ENCODE peak calls at places on chromosomes 12 and 14, in seven cellular contexts. W, O, E, D, V, Z and P are unnamed samples.

GRCh38 chr12:132056320-132056719 is 87.8 kb downstream of the DDX51 start:
- DNase-seq in E (no peak), Z (peak; percentile 75), D (no peak), V (no peak), W (no peak), O (no peak), P (no peak)

GRCh38 chr12:53789570-53789969 is 37.8 kb upstream of the CISTR start:
- DNase-seq in Z (no peak), D (no peak), E (no peak), O (no peak), W (no peak), V (no peak), P (no peak)

GRCh38 chr12:8698132-8698829 is 490 bp downstream of the RIMKLB start:
- DNase-seq in W (peak; percentile 16), V (peak; percentile 36), Z (peak; percentile 60), E (peak; percentile 78), D (peak; percentile 47), O (peak; percentile 42), P (peak; percentile 86)

GRCh38 chr14:96272777-96273471 is 16.9 kb downstream of the BDKRB1 start:
- DNase-seq in E (no peak), V (no peak), Z (no peak), O (no peak), W (peak; percentile 76), D (no peak), P (peak; percentile 40)

GRCh38 chr12:67070307-67070600 is 198.9 kb upstream of the CAND1 start:
- DNase-seq in O (no peak), Z (no peak), D (no peak), E (no peak), W (no peak), V (no peak), P (no peak)

GRCh38 chr12:103841690-103842584 is 903 bp upstream of the NT5DC3 start:
- DNase-seq in D (peak; percentile 98), O (peak; percentile 93), Z (no peak), V (peak; percentile 90), W (peak; percentile 76), E (peak; percentile 79), P (peak; percentile 95)

GRCh38 chr14:60968099-60968498 is 12.8 kb downstream of the TRMT5 start:
- DNase-seq in W (no peak), D (peak; percentile 27), V (no peak), Z (no peak), O (no peak), E (no peak), P (no peak)

GRCh38 chr14:31933716-31934115 is 143.4 kb upstream of the ARHGAP5 start:
- DNase-seq in Z (no peak), O (no peak), V (no peak), D (no peak), W (peak; percentile 36), E (no peak), P (no peak)

GRCh38 chr14:60655898-60656754 is 6.8 kb upstream of the SIX1 start:
- DNase-seq in E (no peak), O (no peak), Z (no peak), V (no peak), W (peak; percentile 25), D (no peak), P (no peak)

GRCh38 chr14:36797634-36798033 is 136.0 kb downstream of the PAX9 start:
- DNase-seq in W (no peak), Z (no peak), E (no peak), D (no peak), V (no peak), O (no peak), P (no peak)

GRCh38 chr12:77728018-77728417 is 102.7 kb upstream of the NAV3 start:
- DNase-seq in Z (no peak), E (no peak), V (no peak), W (no peak), D (peak; percentile 73), O (no peak), P (no peak)

GRCh38 chr12:75644472-75645072 is 133.2 kb upstream of the KRR1 start:
- DNase-seq in O (no peak), W (no peak), V (no peak), D (no peak), Z (peak; percentile 14), E (no peak), P (no peak)

GRCh38 chr12:69108024-69108423 is 131.3 kb upstream of the CPSF6 start:
- DNase-seq in E (no peak), V (no peak), Z (no peak), W (no peak), O (no peak), D (no peak), P (no peak)

GRCh38 chr12:76777765-76778216 is 13.9 kb downstream of the ZDHHC17 start:
- DNase-seq in D (peak; percentile 10), V (no peak), O (no peak), Z (peak; percentile 87), W (no peak), E (no peak), P (no peak)

DNA sequence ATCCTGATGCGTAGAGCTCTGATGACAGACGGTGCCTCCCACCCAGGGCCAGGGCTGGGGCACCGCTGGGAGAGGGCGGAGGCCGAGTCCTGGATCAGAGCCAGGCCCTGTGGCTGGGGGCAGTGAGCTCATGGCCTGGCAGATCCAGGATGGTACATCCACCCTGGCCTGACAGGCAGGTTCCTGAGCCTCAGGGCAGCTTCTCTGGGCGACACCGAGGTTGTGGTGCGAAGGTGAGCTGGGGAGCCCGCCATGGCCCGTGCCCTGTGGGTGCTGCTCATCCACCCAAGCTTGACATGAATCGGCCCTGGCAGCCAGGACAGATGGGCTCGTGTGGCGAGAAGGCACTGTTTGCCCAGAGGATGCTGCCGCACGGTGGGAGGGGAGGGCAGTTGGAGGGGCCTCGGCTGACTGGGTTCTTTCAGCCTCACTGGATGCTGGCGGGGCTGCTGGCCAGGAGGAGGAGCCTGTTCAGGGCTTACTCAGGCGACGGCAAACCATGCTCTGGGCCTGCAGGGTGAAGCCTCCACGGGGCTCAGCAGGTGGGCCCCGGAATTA is 16.6 kb downstream of the LRTM2 start:
- DNase-seq in V (no peak), W (no peak), E (no peak), D (no peak), Z (no peak), O (no peak), P (no peak)
- TF ChIP-seq CTCF in V (no peak), W (no peak), E (no peak), D (no peak), Z (no peak), O (no peak), P (no peak)

GRCh38 chr14:99271951-99272668 is at the start of gene BCL11B:
- DNase-seq in Z (peak; percentile 10), W (peak; percentile 66), O (peak; percentile 79), D (peak; percentile 91), V (peak; percentile 79), E (peak; percentile 90), P (no peak)

GRCh38 chr14:99271288-99271941 is 582 bp downstream of the BCL11B start:
- DNase-seq in W (no peak), Z (no peak), O (no peak), V (no peak), D (no peak), E (no peak), P (no peak)

GRCh38 chr14:99273025-99273723 is 1.2 kb upstream of the BCL11B start:
- DNase-seq in D (peak; percentile 63), V (no peak), O (peak; percentile 38), E (peak; percentile 82), Z (no peak), W (no peak), P (no peak)

GRCh38 chr14:99273724-99274345 is 1.8 kb upstream of the BCL11B start:
- DNase-seq in E (peak; percentile 81), Z (no peak), D (peak; percentile 45), V (no peak), W (no peak), O (peak; percentile 16), P (no peak)

DNA sequence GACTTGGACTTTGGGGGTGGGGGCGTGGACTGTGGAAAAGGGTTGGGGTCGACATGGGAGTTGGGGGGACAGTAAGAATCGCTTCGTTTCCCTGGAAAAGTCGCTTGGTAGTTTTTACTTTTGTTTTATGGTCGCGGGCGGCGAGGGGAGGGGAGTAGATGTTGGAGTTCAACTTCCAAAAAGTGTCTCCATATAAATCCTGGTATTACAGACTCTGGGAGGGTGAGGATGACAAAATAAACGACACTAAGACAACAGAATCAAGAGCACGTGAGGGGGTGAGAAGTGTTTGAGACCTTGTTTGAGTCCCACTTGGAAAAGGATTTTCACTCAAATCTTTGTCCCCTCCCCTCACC is 650 bp upstream of the BCL11B start:
- DNase-seq in D (peak; percentile 44), V (no peak), W (no peak), O (peak; percentile 29), E (no peak), Z (no peak), P (no peak)
- TF ChIP-seq CTCF in D (no peak), V (no peak), W (no peak), O (no peak), E (no peak), Z (no peak), P (no peak)

DNA sequence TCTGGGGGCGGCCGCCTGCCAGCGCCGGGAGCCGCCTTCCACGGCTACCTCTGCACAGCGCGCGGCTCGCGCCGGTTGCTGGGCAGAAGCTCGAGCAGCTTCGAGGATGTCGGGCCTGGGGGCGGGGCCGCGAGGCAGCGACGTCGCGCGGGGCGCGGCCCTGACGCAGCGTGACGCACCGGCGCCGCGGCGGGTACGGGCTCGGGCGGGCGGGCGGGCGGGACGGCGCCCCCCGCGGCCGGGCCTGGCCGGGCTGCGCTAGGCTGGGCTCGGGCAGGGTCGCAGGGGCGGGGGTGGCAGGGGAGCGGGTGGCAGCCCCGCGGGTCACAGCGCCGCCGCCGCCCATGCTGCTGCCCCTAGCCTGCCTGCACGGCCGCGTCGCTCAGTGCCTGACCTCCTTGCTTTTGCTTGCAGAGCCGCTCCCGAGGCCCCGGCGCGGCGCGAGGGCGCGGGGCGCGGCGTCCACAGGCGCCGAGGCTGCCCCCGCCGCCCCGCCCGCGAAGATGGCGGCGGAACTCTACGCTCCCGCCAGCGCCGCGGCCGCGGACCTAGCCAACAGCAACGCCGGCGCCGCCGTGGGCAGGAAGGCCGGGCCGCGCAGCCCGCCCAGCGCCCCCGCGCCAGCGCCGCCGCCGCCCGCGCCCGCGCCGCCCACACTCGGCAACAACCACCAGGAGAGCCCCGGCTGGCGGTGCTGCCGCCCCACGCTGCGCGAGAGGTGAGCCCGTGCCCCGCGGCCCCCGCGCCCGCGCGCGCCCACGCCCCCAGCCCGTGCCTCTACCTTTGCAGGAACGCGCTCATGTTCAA is at the start of gene BTBD6:
- DNase-seq in Z (peak; percentile 82), O (peak; percentile 83), V (peak; percentile 84), D (peak; percentile 87), W (peak; percentile 83), E (peak; percentile 88), P (peak; percentile 94)
- TF ChIP-seq CTCF in Z (no peak), O (peak; percentile 29), V (no peak), D (no peak), W (peak; percentile 10), E (no peak), P (no peak)

DNA sequence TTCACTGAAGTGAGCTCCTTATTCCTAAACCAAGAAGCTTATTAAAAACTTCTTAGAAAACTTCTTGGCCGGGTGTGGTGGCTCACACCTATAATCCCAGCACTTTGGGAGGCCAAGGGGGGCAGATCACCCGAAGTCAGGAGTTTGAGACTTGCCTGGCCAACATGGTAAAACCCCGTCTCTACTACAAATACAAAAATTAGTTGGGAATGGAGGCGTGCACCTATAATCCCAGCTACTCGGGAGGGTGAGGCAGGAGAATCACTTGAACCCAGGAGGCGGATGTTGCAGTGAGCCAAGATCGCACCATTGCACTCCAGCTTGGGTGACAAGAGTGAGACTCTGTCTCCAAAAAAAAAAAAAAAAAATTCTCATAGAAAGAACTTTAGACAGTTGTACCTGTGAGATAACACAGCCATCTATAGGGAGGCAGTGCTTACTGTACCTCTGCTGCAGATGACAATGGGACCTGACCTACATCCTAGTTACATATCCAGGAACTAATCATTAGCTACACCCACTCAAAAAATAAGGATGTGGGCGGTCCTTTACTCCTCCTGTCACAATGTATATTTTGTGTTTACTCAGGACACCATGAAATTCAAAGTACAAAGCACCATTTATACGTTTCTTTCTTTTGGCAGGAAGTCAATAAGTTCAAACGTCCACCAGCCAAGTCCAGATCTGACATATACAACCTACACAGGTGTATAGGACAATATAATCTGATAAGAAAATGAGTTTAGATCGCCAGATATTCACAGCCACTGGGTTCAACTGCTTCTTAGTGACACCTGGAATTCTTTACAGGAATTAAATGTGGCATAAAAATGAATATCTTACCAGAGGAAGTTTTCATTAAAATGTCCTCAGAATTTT is 14.9 kb downstream of the STXBP6 start:
- DNase-seq in E (no peak), V (no peak), O (no peak), W (no peak), D (no peak), Z (no peak), P (no peak)
- TF ChIP-seq CTCF in E (no peak), V (no peak), O (no peak), W (no peak), D (no peak), Z (no peak), P (no peak)